ENCODE peak calls at places on chromosomes 4 and X, in four cellular contexts. Y is brain microvascular endothelial cell, Z is cardiac muscle cell, M is heart left ventricle. C is an unnamed sample.
A peak's percentile ranks its signal among the peaks of the same experiment; 100 is the strongest.

GRCh38 chr4:30968926-30969325 is 248.8 kb downstream of the PCDH7 start:
- DNase-seq in M (no peak), Y (no peak), Z (peak; percentile 15), C (no peak)

GRCh38 chrX:131393426-131393825 is 104.3 kb upstream of the IGSF1 start:
- DNase-seq in Z (no peak), M (no peak), Y (no peak), C (no peak)

GRCh38 chr4:108372678-108373077 is 203.9 kb upstream of the LEF1 start:
- DNase-seq in Y (no peak), M (no peak), Z (no peak), C (no peak)

GRCh38 chr4:28799696-28800095 is 1920.5 kb upstream of the PCDH7 start:
- DNase-seq in Y (no peak), Z (peak; percentile 42), M (peak; percentile 18), C (no peak)

GRCh38 chr4:41600243-41600642 is 62.3 kb downstream of the LIMCH1 start:
- DNase-seq in Z (no peak), Y (no peak), M (no peak), C (no peak)

GRCh38 chr4:71230258-71230594 is 108.6 kb upstream of the SLC4A4 start:
- DNase-seq in M (no peak), Z (no peak), Y (no peak), C (no peak)

GRCh38 chrX:110391086-110391485 is 32.4 kb downstream of the RTL9 start:
- DNase-seq in Y (no peak), M (no peak), Z (no peak), C (no peak)

GRCh38 chr4:2069986-2070385 is 10.9 kb downstream of the NAT8L start:
- DNase-seq in M (no peak), Y (no peak), Z (no peak), C (no peak)

GRCh38 chr4:110518889-110519490 is 43.0 kb downstream of the ENPEP start:
- DNase-seq in Y (peak; percentile 17), Z (peak; percentile 57), M (no peak), C (no peak)

GRCh38 chr4:16583764-16584163 is 314.7 kb downstream of the LDB2 start:
- DNase-seq in Y (peak; percentile 32), M (no peak), Z (no peak), C (no peak)

GRCh38 chr4:54217642-54218486 is 11.2 kb upstream of the PDGFRA start:
- DNase-seq in Z (peak; percentile 91), Y (peak; percentile 80), M (peak; percentile 80), C (peak; percentile 43)

GRCh38 chr4:7761312-7761711 is 178.3 kb downstream of the AFAP1 start:
- DNase-seq in Y (no peak), M (no peak), Z (no peak), C (no peak)
- H3K27ac ChIP-seq in Y (no peak overlapping the region), M (no peak overlapping the region), Z (no peak overlapping the region), C (no peak overlapping the region)

DNA sequence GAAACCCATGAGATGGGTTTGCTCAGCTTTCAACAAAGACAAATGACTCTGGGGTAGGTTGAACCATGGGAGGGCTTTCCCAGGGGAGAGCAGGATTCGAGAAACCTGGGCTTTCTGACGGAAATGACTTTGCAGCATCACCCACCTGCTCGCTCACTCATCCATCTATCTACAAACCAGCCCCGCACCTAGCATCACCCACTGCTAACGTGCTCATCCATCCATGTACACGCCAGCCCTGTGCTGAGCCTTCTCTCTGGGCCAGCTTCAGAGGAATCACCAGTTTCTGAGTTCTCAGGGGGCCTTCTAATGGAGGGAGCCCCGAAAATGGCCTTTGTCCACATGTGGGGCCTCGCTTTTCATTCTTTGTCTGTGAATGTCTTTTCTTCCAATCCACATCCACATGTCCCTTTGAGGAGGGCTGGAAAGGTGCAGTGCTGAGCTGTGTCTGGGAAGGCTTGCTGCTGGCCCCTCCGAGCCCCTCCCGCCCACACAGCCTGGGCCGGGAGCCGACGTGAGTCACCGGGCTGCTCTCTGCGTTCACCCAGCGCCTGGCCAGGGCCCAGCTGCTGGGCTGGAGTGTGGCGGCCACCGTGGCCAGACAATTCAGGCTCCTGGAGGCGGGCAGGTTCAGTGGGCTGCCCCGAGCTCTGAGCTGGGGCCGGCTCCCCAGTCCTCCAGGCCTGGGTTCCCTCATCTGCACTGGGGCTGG is 14.7 kb downstream of the SORCS2 start:
- DNase-seq in M (peak; percentile 82), Z (peak; percentile 54), Y (peak; percentile 88), C (peak; percentile 68)
- H3K27ac ChIP-seq in M (peak overlapping the region; percentile 63), Z (no peak overlapping the region), Y (peak overlapping the region; percentile 90), C (peak overlapping the region; percentile 64)

DNA sequence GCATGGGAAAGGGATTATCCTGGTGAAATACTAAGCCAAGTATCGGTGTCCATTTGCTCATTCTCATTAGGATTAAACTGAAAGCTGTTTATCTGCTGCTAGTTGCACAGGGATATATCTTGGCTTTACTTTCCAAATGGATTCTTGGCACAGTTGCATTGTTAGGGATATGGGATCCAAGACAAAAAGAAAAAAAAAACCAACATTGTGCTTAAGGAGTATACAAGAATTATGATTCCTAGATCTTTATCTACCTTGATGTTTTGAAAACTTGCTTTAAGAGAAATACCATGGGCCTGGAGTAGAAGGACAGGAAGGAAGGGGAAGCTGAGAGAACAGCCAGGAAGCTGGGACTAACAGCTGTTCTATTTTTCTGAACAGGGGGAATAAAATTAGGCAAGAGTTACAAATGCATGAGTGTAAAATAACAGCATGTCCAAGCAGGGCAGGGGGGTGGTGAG is 107.6 kb downstream of the ATXN3L start:
- DNase-seq in Z (no peak), M (no peak), Y (no peak), C (no peak)
- H3K27ac ChIP-seq in Z (no peak overlapping the region), M (peak overlapping the region; percentile 53), Y (no peak overlapping the region), C (no peak overlapping the region)

DNA sequence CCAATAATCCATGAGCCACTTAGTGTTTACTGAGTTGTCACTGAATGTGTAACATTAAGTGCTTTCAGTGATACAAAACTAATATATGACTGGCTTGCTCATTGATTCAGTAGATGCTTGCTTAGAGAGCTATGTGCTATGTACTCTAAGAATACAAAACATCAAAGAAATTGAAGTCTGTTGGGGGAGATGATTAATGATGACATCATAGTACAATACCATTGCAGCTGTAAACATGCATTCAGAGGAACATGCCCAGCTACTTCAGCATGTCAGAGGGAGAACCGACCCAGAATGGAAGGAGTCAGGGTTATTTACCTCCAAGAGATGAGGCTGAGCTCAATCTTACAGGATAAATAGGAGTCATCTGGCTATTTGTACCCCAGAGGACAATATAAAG is 290.7 kb downstream of the TENM3 start:
- DNase-seq in M (no peak), Y (peak; percentile 31), Z (no peak), C (no peak)
- H3K27ac ChIP-seq in M (no peak overlapping the region), Y (no peak overlapping the region), Z (no peak overlapping the region), C (no peak overlapping the region)

DNA sequence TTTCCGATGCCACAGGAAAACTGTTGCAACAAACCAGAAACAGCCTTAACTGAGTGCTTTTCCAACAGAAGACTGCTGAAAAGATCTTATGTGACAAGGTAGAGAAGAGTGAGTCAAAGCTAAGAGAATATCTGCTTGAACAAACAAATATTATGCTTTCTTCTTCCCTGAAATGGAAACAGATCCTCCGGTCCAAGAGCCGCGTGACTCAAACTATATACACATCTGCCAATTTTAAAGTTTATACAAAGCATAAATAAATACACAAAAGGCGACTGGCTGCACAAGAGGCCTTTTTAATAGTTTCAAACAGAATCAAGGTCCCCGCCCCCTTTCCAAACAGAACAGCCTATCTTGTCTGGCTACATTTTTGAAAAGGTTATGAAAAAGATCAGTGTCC is 329.7 kb upstream of the F9 start:
- DNase-seq in Z (no peak), Y (no peak), M (no peak), C (no peak)
- H3K27ac ChIP-seq in Z (no peak overlapping the region), Y (no peak overlapping the region), M (no peak overlapping the region), C (no peak overlapping the region)

GRCh38 chrX:15301924-15302323 is 13.5 kb downstream of the ASB11 start:
- DNase-seq in Y (no peak), M (peak; percentile 35), Z (no peak), C (no peak)
- H3K27ac ChIP-seq in Y (no peak overlapping the region), M (no peak overlapping the region), Z (no peak overlapping the region), C (no peak overlapping the region)

GRCh38 chr4:56757270-56757746 is 64.2 kb downstream of the SPINK2 start:
- DNase-seq in Z (no peak), Y (peak; percentile 70), M (no peak), C (no peak)
- H3K27ac ChIP-seq in Z (no peak overlapping the region), Y (peak overlapping the region; percentile 77), M (no peak overlapping the region), C (peak overlapping the region; percentile 39)

C was measured in caudate nucleus.